ENCODE peak calls at places on chromosomes 12 and 14, in nine cellular contexts. X is CD4-positive, alpha-beta T cell; B is NCI-H345; E is stomach; C is MV-4-11; F is GM23248; Z is left cardiac atrium; I is psoas muscle; P is RPMI7951. O is an unnamed sample.

GRCh38 chr12:113475451-113476085 is 3.9 kb upstream of the LHX5 start:
- DNase-seq in X (no peak), B (no peak), E (no peak), C (no peak), F (no peak), Z (no peak), I (no peak), P (no peak), O (no peak)

GRCh38 chr14:105885561-105886320 is 359.4 kb downstream of the TMEM121 start:
- DNase-seq in X (no peak), B (no peak), E (peak; percentile 16), C (no peak), F (no peak), Z (no peak), I (peak; percentile 6), P (no peak), O (no peak)

GRCh38 chr14:36514278-36515104 is 5.5 kb downstream of the NKX2-1 start:
- DNase-seq in X (no peak), B (peak; percentile 81), E (no peak), C (no peak), F (no peak), Z (no peak), I (no peak), P (no peak), O (no peak)

GRCh38 chr12:64877363-64878004 is 53.0 kb downstream of the TBC1D30 start:
- DNase-seq in X (no peak), B (no peak), E (no peak), C (no peak), F (no peak), Z (no peak), I (no peak), P (no peak), O (no peak)

GRCh38 chr12:52036587-52037171 is 14.6 kb upstream of the NR4A1 start:
- DNase-seq in X (peak; percentile 72), B (peak; percentile 77), E (peak; percentile 94), C (peak; percentile 68), F (peak; percentile 96), Z (peak; percentile 93), I (peak; percentile 90), P (peak; percentile 78), O (peak; percentile 85)

GRCh38 chr12:82912406-82912805 is 225.7 kb downstream of the TMTC2 start:
- DNase-seq in X (no peak), B (no peak), E (no peak), C (no peak), F (peak; percentile 34), Z (no peak), I (no peak), P (no peak), O (no peak)

GRCh38 chr12:57745485-57745881 is 644 bp downstream of the TSPAN31 start:
- DNase-seq in X (no peak), B (no peak), E (no peak), C (no peak), F (peak; percentile 29), Z (no peak), I (no peak), P (no peak), O (no peak)

GRCh38 chr12:26736563-26737486 is 96.2 kb downstream of the ITPR2 start:
- DNase-seq in X (no peak), B (no peak), E (no peak), C (no peak), F (peak; percentile 40), Z (no peak), I (no peak), P (peak; percentile 22), O (no peak)

GRCh38 chr12:30977537-30978349 is 51.2 kb downstream of the TSPAN11 start:
- DNase-seq in X (no peak), B (no peak), E (no peak), C (no peak), F (no peak), Z (no peak), I (no peak), P (no peak), O (no peak)

GRCh38 chr14:36505193-36505815 is 14.7 kb downstream of the NKX2-1 start:
- DNase-seq in X (no peak), B (no peak), E (no peak), C (no peak), F (no peak), Z (no peak), I (no peak), P (no peak), O (no peak)

GRCh38 chr14:102646615-102647014 is 54.2 kb downstream of the RCOR1 start:
- DNase-seq in X (no peak), B (no peak), E (no peak), C (no peak), F (no peak), Z (no peak), I (no peak), P (no peak), O (no peak)

GRCh38 chr12:93790472-93791152 is 113.4 kb downstream of the CRADD start:
- DNase-seq in X (peak; percentile 21), B (no peak), E (no peak), C (no peak), F (peak; percentile 72), Z (no peak), I (no peak), P (peak; percentile 87), O (no peak)

GRCh38 chr14:25349269-25349668 is 299.3 kb upstream of the STXBP6 start:
- DNase-seq in X (no peak), B (no peak), E (no peak), C (no peak), F (peak; percentile 69), Z (no peak), I (peak; percentile 11), P (no peak), O (no peak)